ENCODE peak calls at places on chromosomes 6 and 20, in seven cellular contexts. N is tibial nerve, S is tibial artery, U is fibroblast of lung, L is psoas muscle, P is choroid plexus epithelial cell, K is fibroblast of the aortic adventitia. Q is an unnamed sample.

GRCh38 chr6:41785689-41786450 is 1.6 kb upstream of the TOMM6 start:
- DNase-seq in N (no peak), S (peak), L (peak), P (peak), U (peak), K (peak), Q (peak)

GRCh38 chr6:148200302-148200701 is 142.3 kb upstream of the SASH1 start:
- DNase-seq in K (no peak), S (no peak), P (peak), L (no peak), N (no peak), U (no peak), Q (no peak)

GRCh38 chr6:56040271-56040670 is 164.9 kb upstream of the BMP5 start:
- DNase-seq in L (no peak), N (no peak), P (peak), K (peak), U (peak), S (no peak), Q (peak)

GRCh38 chr6:37303091-37303620 is 45.2 kb upstream of the TMEM217 start:
- DNase-seq in N (no peak), K (no peak), P (no peak), U (no peak), S (no peak), L (no peak), Q (no peak)

GRCh38 chr6:47447726-47448125 is 29.9 kb upstream of the CD2AP start:
- DNase-seq in L (no peak), U (no peak), P (no peak), N (no peak), S (no peak), K (no peak), Q (no peak)

GRCh38 chr6:167056370-167056769 is 57.2 kb downstream of the CEP43 start:
- DNase-seq in P (peak), N (no peak), K (peak), L (no peak), S (no peak), U (no peak), Q (peak)

GRCh38 chr20:11901127-11901526 is 16.6 kb upstream of the BTBD3 start:
- DNase-seq in U (peak), L (no peak), N (no peak), K (peak), P (peak), S (no peak), Q (peak)

GRCh38 chr6:135606392-135606791 is 108.9 kb upstream of the AHI1 start:
- DNase-seq in S (no peak), N (no peak), K (no peak), U (no peak), L (no peak), P (no peak), Q (no peak)

GRCh38 chr6:116859264-116859663 is 17.8 kb upstream of the RFX6 start:
- DNase-seq in N (no peak), L (no peak), U (no peak), K (no peak), S (no peak), P (no peak), Q (no peak)

GRCh38 chr6:2966347-2966746 is 5.0 kb downstream of the SERPINB6 start:
- DNase-seq in L (no peak), U (no peak), P (no peak), K (no peak), S (no peak), N (no peak), Q (no peak)

GRCh38 chr6:158808918-158809678 is 10.1 kb downstream of the EZR start:
- DNase-seq in P (no peak), N (no peak), U (peak), S (no peak), K (peak), L (no peak), Q (no peak)

GRCh38 chr6:158805698-158806373 is 13.3 kb downstream of the EZR start:
- DNase-seq in P (no peak), L (no peak), S (no peak), N (no peak), K (no peak), U (no peak), Q (no peak)

GRCh38 chr6:158810149-158811095 is 8.7 kb downstream of the EZR start:
- DNase-seq in K (no peak), N (no peak), U (no peak), L (no peak), S (no peak), P (no peak), Q (no peak)

GRCh38 chr6:158808442-158808833 is 10.7 kb downstream of the EZR start:
- DNase-seq in U (no peak), S (no peak), N (no peak), P (no peak), L (no peak), K (no peak), Q (no peak)

DNA sequence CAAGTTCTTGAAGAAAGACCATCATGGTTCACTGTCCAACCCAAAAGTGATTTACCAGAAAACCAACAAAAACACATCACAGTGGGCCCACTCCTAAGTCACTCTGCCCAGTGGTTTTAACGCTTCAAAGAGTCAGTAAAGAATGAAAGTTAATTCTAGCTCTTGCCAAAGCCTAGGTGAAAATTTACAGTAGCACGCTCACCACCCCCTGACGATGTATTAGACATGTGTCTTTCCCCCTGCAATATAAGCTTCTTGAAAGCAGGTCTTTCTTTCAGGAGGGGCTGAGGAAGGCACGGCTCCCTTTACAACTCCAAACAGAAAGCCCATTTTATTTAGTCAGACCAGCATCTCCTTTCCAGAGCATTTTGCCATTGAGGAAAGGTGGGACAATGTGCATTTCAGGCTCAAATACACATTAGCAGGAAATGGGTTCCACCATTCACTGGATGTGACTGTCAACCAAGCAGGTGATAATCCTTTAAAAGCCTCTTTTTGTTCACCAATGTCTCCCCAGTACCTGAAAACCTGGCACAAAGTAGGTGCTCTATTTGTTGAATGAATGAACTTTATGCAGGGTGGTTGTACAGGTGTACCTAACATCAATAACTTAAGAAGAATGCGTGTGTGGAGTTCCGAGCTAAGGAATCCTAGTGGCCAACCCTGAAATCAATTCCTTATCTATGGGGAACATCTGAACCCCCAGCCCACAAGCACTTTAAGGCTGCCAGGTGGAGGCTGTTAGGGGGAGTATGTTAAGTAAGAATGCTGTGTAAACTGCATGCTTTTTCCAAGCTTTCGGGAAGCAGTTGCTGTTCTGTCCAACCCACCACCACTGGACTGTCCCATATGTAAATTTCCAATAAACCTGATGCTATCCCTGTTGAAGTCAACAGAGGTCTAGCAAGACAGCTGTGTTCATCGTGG is 11.4 kb downstream of the EZR start:
- DNase-seq in P (no peak), S (no peak), L (no peak), U (no peak), K (no peak), N (no peak), Q (no peak)
- H3K4me3 ChIP-seq in P (no peak), S (no peak), L (no peak), U (no peak), K (no peak), N (no peak), Q (no peak)

GRCh38 chr20:33627577-33628216 is 34.4 kb upstream of the C20orf144 start:
- DNase-seq in K (no peak), N (no peak), S (no peak), U (no peak), P (no peak), L (no peak), Q (no peak)
- TF ChIP-seq CTCF in K (no peak), N (no peak), S (no peak), U (no peak), P (no peak), L (no peak), Q (no peak)

GRCh38 chr6:109010703-109011102 is 83.9 kb downstream of the SESN1 start:
- DNase-seq in N (no peak), U (no peak), S (no peak), P (no peak), K (no peak), L (no peak), Q (no peak)
- H3K4me3 ChIP-seq in N (no peak), U (no peak), S (peak), P (no peak), K (no peak), L (peak), Q (no peak)

DNA sequence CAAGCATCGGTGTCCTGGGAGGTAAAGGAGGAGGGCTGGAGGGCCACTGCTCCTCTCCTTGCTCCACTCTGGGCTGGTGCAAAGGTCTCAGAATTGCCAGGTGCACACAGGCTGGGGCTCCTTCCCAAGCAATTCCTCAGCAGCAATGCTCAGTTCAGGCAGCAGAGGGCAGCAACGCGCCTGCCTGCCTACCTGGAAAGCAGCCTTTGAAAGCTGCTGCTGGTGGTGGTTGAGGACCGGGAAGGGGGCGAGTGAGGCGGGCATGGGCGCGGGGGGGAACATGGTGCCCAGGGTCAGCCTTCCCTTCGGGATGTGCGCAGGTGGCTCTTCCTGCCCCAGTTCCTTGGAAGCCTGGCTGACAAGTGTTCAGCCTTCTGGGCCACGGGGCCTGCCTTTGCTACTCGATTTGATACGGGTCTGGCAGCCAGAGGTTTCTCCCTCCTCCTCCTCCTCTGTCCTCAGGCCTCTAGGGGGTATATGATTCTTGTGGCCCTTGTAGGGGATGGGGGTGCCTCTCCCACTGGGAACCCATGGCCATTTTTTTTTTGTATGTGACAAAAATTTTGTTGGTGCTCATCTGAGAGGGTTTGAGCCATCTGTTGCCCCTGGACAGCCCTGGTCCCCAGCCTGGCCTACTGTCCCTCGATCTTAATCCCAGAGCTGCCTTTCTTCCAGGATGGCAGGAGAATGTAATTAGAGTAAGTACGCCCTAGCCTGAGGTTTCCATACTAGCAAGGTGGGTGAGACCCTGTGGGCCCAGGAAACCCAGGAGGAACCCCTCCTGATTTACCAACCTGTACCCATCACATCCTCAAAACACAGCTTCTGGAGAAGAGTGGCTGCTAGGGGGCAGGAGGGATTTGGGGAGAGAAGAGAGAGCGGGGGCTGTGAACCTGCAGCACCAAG is 20.1 kb downstream of the MRPS18A start:
- DNase-seq in N (peak), S (peak), P (peak), L (peak), U (peak), K (peak), Q (peak)
- TF ChIP-seq CTCF in N (peak), S (peak), P (peak), L (peak), U (peak), K (peak), Q (peak)